ENCODE peak calls at places on chromosomes 3 and 15, in four cellular contexts. One of them, this sample, is unnamed.

GRCh38 chr3:197501496-197501878 is 54.3 kb downstream of the BDH1 start:
- DNase-seq in epithelial cell of esophagus: no peak
- DNase-seq in cortex of kidney: no peak
- DNase-seq in neural crest cell: no peak
- DNase-seq in this sample: no peak

GRCh38 chr3:30012941-30013543 is 593.4 kb upstream of the TGFBR2 start:
- DNase-seq in epithelial cell of esophagus: peak
- DNase-seq in cortex of kidney: no peak
- DNase-seq in neural crest cell: peak
- DNase-seq in this sample: no peak

GRCh38 chr3:178404966-178405365 is 131.3 kb upstream of the KCNMB2 start:
- DNase-seq in epithelial cell of esophagus: no peak
- DNase-seq in cortex of kidney: no peak
- DNase-seq in neural crest cell: no peak
- DNase-seq in this sample: no peak

GRCh38 chr3:38588276-38588971 is 61.1 kb downstream of the SCN5A start:
- DNase-seq in epithelial cell of esophagus: no peak
- DNase-seq in cortex of kidney: no peak
- DNase-seq in neural crest cell: no peak
- DNase-seq in this sample: no peak

GRCh38 chr3:122105626-122106025 is 50.5 kb downstream of the CD86 start:
- DNase-seq in epithelial cell of esophagus: no peak
- DNase-seq in cortex of kidney: no peak
- DNase-seq in neural crest cell: no peak
- DNase-seq in this sample: no peak

GRCh38 chr3:133942761-133943535 is 47.3 kb upstream of the RAB6B start:
- DNase-seq in epithelial cell of esophagus: no peak
- DNase-seq in cortex of kidney: no peak
- DNase-seq in neural crest cell: no peak
- DNase-seq in this sample: no peak

GRCh38 chr3:196055683-196056270 is 26.1 kb downstream of the TFRC start:
- DNase-seq in epithelial cell of esophagus: peak
- DNase-seq in cortex of kidney: no peak
- DNase-seq in neural crest cell: no peak
- DNase-seq in this sample: peak

GRCh38 chr3:152961323-152961722 is 126.4 kb downstream of the P2RY1 start:
- DNase-seq in epithelial cell of esophagus: peak
- DNase-seq in cortex of kidney: no peak
- DNase-seq in neural crest cell: no peak
- DNase-seq in this sample: no peak

GRCh38 chr3:134065836-134066538 is 36.3 kb upstream of the SLCO2A1 start:
- DNase-seq in epithelial cell of esophagus: no peak
- DNase-seq in cortex of kidney: no peak
- DNase-seq in neural crest cell: no peak
- DNase-seq in this sample: no peak

GRCh38 chr15:58549780-58550064 is 117.9 kb downstream of the LIPC start:
- DNase-seq in epithelial cell of esophagus: no peak
- DNase-seq in cortex of kidney: no peak
- DNase-seq in neural crest cell: no peak
- DNase-seq in this sample: no peak